ENCODE peak calls at places on chromosomes 16 and 17, in six cellular contexts. Y is GM23338, G is cardiac muscle cell, N is heart right ventricle, I is stomach, B is sigmoid colon. V is an unnamed sample. For H3K4me1, the result is how much of the 10 kb centered on the place peaks cover.

GRCh38 chr17:9195346-9195870 is 174.1 kb downstream of the NTN1 start:
- DNase-seq in Y (no peak), G (no peak), N (no peak), I (no peak), B (no peak), V (no peak)

GRCh38 chr17:61461586-61461966 is 9.4 kb downstream of the TBX4 start:
- DNase-seq in Y (no peak), G (no peak), N (no peak), I (no peak), B (peak), V (no peak)

GRCh38 chr17:4858068-4858879 is 25.1 kb downstream of the MINK1 start:
- DNase-seq in Y (peak), G (peak), N (peak), I (no peak), B (no peak), V (no peak)

GRCh38 chr17:82097187-82097918 is 683 bp downstream of the FASN start:
- DNase-seq in Y (peak), G (peak), N (peak), I (peak), B (no peak), V (no peak)

GRCh38 chr17:69677130-69677529 is 262.6 kb downstream of the MAP2K6 start:
- DNase-seq in Y (no peak), G (no peak), N (no peak), I (no peak), B (no peak), V (no peak)

GRCh38 chr17:44826123-44826790 is 3.8 kb downstream of the GJC1 start:
- DNase-seq in Y (no peak), G (no peak), N (no peak), I (no peak), B (peak), V (no peak)

GRCh38 chr17:2929881-2930533 is 133.4 kb downstream of the OR1D5 start:
- DNase-seq in Y (peak), G (peak), N (peak), I (peak), B (no peak), V (peak)

GRCh38 chr17:17232303-17232621 is 4.7 kb downstream of the FLCN start:
- DNase-seq in Y (no peak), G (no peak), N (no peak), I (no peak), B (no peak), V (no peak)

GRCh38 chr17:15999974-16000827 is 577 bp downstream of the TTC19 start:
- DNase-seq in Y (peak), G (peak), N (peak), I (no peak), B (peak), V (peak)

GRCh38 chr16:25126820-25127232 is 15.3 kb downstream of the LCMT1 start:
- DNase-seq in Y (no peak), G (peak), N (no peak), I (no peak), B (no peak), V (no peak)

GRCh38 chr17:43576563-43577229 is 30.6 kb upstream of the ETV4 start:
- DNase-seq in Y (peak), G (peak), N (peak), I (peak), B (peak), V (peak)

GRCh38 chr16:1395444-1396074 is 18.9 kb downstream of the UNKL start:
- DNase-seq in Y (no peak), G (no peak), N (no peak), I (no peak), B (no peak), V (no peak)

GRCh38 chr16:54926166-54926838 is 4.4 kb upstream of the IRX5 start:
- DNase-seq in Y (no peak), G (peak), N (no peak), I (no peak), B (no peak), V (no peak)

GRCh38 chr16:56795011-56795410 is 65.1 kb downstream of the NUP93 start:
- DNase-seq in Y (no peak), G (no peak), N (no peak), I (no peak), B (no peak), V (no peak)

GRCh38 chr16:58258326-58258725 is 36.5 kb downstream of the PRSS54 start:
- DNase-seq in Y (no peak), G (no peak), N (no peak), I (no peak), B (no peak), V (no peak)

GRCh38 chr16:30413116-30413806 is 5.9 kb downstream of the ZNF771 start:
- DNase-seq in Y (no peak), G (no peak), N (no peak), I (no peak), B (no peak), V (no peak)

GRCh38 chr16:70688266-70688742 is 2.5 kb upstream of the MTSS2 start:
- DNase-seq in Y (peak), G (peak), N (no peak), I (peak), B (peak), V (peak)

GRCh38 chr17:8163978-8164814 is 1.4 kb upstream of the VAMP2 start:
- DNase-seq in Y (peak), G (peak), N (peak), I (peak), B (peak), V (peak)

GRCh38 chr17:27631897-27632725 is 1.1 kb downstream of the LGALS9 start:
- DNase-seq in Y (no peak), G (no peak), N (no peak), I (no peak), B (no peak), V (no peak)

DNA sequence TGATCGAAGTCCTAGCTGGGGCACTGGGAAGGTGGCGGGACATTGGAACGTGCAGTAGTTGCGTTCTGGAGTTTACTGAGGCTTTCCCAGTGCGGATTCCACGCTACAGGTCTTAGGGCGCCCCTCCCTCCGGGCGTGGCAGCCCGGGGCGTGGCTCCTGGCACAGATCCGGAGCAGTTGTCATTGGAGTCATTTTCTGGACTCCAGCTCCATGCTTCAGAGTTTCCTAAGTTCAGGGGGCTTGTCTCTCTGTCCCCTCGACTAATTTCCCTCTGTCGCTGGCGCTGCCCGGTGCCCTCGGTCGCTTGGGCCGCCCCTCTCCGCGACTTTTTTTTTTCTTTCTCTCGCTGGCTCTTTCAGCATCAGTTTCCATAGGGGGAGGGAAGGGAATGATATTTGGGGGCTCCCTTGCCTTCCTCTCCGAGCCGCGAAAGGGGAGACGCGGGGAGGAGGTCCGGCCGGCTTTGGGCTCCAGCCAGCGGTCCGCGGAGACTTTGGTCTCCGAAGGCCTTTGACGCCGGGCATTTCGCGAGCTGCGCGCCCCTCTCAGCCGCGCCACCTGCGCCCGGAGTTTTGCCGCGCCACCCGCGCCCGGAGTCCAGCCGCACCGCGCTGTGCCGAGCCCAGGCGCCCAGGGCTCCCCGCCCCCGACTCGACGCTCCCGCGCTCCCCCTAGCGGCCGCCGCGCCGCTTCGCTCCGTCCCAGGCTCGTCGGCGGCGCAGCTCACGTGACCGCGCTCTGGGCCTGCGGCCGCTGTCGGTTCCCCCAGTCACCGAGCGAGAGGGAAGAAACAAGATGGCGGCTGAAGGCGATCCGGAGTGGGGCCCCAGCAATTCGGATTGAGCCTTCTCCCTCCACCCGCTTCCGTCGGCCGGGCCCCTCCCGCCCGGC is at the start of gene BPTF:
- DNase-seq in Y (peak), G (peak), N (peak), I (peak), B (peak), V (peak)
- H3K4me1 ChIP-seq in Y (under half), G (under half), N (under half), I (under half), B (under half), V (under half)

GRCh38 chr16:50306287-50306686 is 39.9 kb downstream of the ADCY7 start:
- DNase-seq in Y (no peak), G (no peak), N (no peak), I (peak), B (peak), V (no peak)
- H3K4me3 ChIP-seq in Y (no peak), G (no peak), N (no peak), I (no peak), B (no peak), V (no peak)

DNA sequence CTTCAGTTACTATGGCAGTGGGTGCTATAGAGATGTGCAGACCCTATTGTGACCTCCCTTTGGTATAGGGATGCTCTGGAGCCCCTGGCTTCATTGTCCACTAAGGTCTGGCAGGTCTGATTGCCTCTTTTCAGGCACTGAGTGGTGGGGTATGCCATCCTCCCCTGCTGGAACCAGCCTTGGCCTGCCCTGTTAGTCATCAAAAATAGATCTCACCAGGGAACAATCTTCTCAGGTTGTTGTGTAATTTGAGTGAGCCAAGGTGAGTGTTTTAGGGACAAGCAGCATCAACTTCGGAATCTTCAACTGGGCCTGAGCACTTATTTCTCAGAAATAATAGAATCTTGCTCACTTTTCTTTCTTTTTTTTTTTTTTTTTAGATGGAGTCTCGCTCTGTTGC is 19.6 kb downstream of the HMOX2 start:
- DNase-seq in Y (no peak), G (no peak), N (no peak), I (no peak), B (no peak), V (no peak)
- H3K4me1 ChIP-seq in Y (under half), G (under half), N (under half), I (under half), B (under half), V (half or more)

GRCh38 chr17:18256776-18257175 is 1.8 kb downstream of the FLII start:
- DNase-seq in Y (no peak), G (no peak), N (no peak), I (no peak), B (no peak), V (no peak)

GRCh38 chr17:18257747-18258355 is 687 bp downstream of the FLII start:
- DNase-seq in Y (peak), G (peak), N (peak), I (peak), B (peak), V (peak)

GRCh38 chr17:18257268-18257681 is 1.3 kb downstream of the FLII start:
- DNase-seq in Y (peak), G (no peak), N (no peak), I (peak), B (no peak), V (no peak)

GRCh38 chr17:18254888-18255649 is 3.5 kb downstream of the FLII start:
- DNase-seq in Y (no peak), G (no peak), N (no peak), I (no peak), B (no peak), V (no peak)

GRCh38 chr17:18256351-18256750 is 2.2 kb downstream of the FLII start:
- DNase-seq in Y (no peak), G (no peak), N (no peak), I (no peak), B (no peak), V (no peak)
- H3K4me3 ChIP-seq in Y (no peak), G (no peak), N (no peak), I (peak), B (no peak), V (peak)

GRCh38 chr16:82337355-82337754 is 167.3 kb upstream of the MPHOSPH6 start:
- DNase-seq in Y (peak), G (no peak), N (no peak), I (no peak), B (no peak), V (no peak)

GRCh38 chr16:82331974-82332750 is 162.1 kb upstream of the MPHOSPH6 start:
- DNase-seq in Y (no peak), G (no peak), N (no peak), I (peak), B (no peak), V (no peak)

GRCh38 chr16:82329070-82329469 is 159.0 kb upstream of the MPHOSPH6 start:
- DNase-seq in Y (no peak), G (no peak), N (no peak), I (no peak), B (no peak), V (no peak)

GRCh38 chr16:82329504-82330192 is 159.6 kb upstream of the MPHOSPH6 start:
- DNase-seq in Y (peak), G (no peak), N (no peak), I (peak), B (no peak), V (no peak)

DNA sequence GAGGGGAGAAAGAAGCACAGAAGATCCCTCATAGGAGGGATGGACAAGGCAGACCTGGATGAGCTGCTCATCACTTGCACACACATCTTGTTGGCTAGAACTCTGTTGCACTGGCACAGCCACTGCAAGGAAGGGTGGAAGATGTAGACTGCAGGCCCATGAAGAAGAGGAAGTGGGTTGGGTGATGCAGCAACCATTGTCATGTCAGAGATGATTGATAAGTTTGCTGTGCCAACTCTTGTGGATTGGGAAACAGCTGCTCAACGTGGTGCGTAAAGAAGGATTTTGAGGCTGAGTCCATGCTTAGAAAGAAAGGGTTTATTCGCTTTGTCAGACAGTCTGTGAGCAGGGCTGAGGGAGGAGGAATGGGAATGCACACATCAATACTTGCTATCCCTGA is 161.4 kb upstream of the MPHOSPH6 start:
- DNase-seq in Y (no peak), G (no peak), N (no peak), I (no peak), B (no peak), V (no peak)
- H3K4me1 ChIP-seq in Y (under half), G (under half), N (under half), I (under half), B (under half), V (under half)

V was measured in left ventricle myocardium inferior.